ENCODE peak calls at places on chromosomes 13 and 19, in eight cellular contexts. O is HFF-Myc, W is ovary, K is HL-60, C is ascending aorta, T is gastrocnemius medialis, X is uterus, S is adrenal gland. R is an unnamed sample.

GRCh38 chr19:41785653-41786052 is 10.7 kb upstream of the CEACAM3 start:
- DNase-seq in T (no peak), K (peak; percentile 98), X (no peak), O (peak; percentile 36), C (no peak), S (peak; percentile 30), W (no peak), R (peak; percentile 37)

GRCh38 chr13:81493144-81493543 is 1152.2 kb upstream of the SPRY2 start:
- DNase-seq in X (no peak), S (no peak), K (no peak), O (no peak), T (no peak), W (no peak), C (no peak), R (no peak)

GRCh38 chr13:97809576-97809975 is 143.9 kb upstream of the IPO5 start:
- DNase-seq in C (no peak), W (no peak), X (no peak), T (no peak), O (no peak), S (no peak), K (no peak), R (no peak)

GRCh38 chr19:29622191-29623070 is 16.3 kb downstream of the POP4 start:
- DNase-seq in X (no peak), O (no peak), T (no peak), C (no peak), K (no peak), S (no peak), W (no peak), R (peak; percentile 44)

GRCh38 chr13:109904218-109904617 is 117.8 kb upstream of the IRS2 start:
- DNase-seq in W (no peak), T (no peak), C (no peak), O (no peak), K (peak; percentile 51), S (no peak), X (no peak), R (no peak)

GRCh38 chr13:106326751-106327150 is 208.7 kb downstream of the EFNB2 start:
- DNase-seq in K (no peak), O (no peak), C (no peak), T (no peak), W (no peak), S (no peak), X (no peak), R (no peak)

GRCh38 chr13:40666905-40667621 is 622 bp upstream of the FOXO1 start:
- DNase-seq in W (peak; percentile 77), T (peak; percentile 32), X (peak; percentile 61), K (peak; percentile 45), S (peak; percentile 50), C (peak; percentile 79), O (no peak), R (peak; percentile 41)

GRCh38 chr13:37409756-37410155 is 188.8 kb downstream of the POSTN start:
- DNase-seq in C (no peak), W (no peak), S (no peak), K (no peak), T (no peak), X (no peak), O (no peak), R (no peak)

GRCh38 chr13:80783926-80784325 is 443.0 kb upstream of the SPRY2 start:
- DNase-seq in W (no peak), X (no peak), S (no peak), T (no peak), K (no peak), O (no peak), C (no peak), R (no peak)

GRCh38 chr19:53365134-53365898 is at the start of gene ZNF525:
- DNase-seq in T (peak; percentile 57), C (peak; percentile 94), K (peak; percentile 91), X (peak; percentile 92), W (peak; percentile 96), O (peak; percentile 3), S (peak; percentile 93), R (peak; percentile 83)

GRCh38 chr19:47518139-47518538 is 3.3 kb upstream of the NAPA start:
- DNase-seq in X (no peak), K (no peak), C (no peak), W (no peak), T (no peak), O (no peak), S (no peak), R (no peak)

GRCh38 chr13:50085063-50085462 is 69.8 kb downstream of the KCNRG start:
- DNase-seq in O (no peak), S (no peak), X (no peak), T (no peak), K (no peak), C (no peak), W (no peak), R (no peak)
- H3K4me3 ChIP-seq in O (peak overlapping the region; percentile 74), S (no peak overlapping the region), X (no peak overlapping the region), T (no peak overlapping the region), K (no peak overlapping the region), C (peak overlapping the region; percentile 34), W (no peak overlapping the region), R (no peak overlapping the region)

GRCh38 chr13:50123862-50124535 is 108.8 kb downstream of the KCNRG start:
- DNase-seq in C (peak; percentile 98), S (peak; percentile 88), X (peak; percentile 85), K (peak; percentile 93), T (peak; percentile 90), O (peak; percentile 70), W (no peak), R (peak; percentile 85)

GRCh38 chr13:50122465-50122864 is 107.2 kb downstream of the KCNRG start:
- DNase-seq in O (no peak), X (no peak), C (no peak), K (peak; percentile 52), T (no peak), S (no peak), W (no peak), R (no peak)

GRCh38 chr13:50123515-50123861 is 108.2 kb downstream of the KCNRG start:
- DNase-seq in S (no peak), O (no peak), X (no peak), T (no peak), C (no peak), W (no peak), K (no peak), R (no peak)

GRCh38 chr13:50124536-50125305 is 109.5 kb downstream of the KCNRG start:
- DNase-seq in C (peak; percentile 78), T (peak; percentile 99), O (no peak), S (peak; percentile 99), K (peak; percentile 98), X (peak; percentile 98), W (peak; percentile 95), R (peak; percentile 98)

DNA sequence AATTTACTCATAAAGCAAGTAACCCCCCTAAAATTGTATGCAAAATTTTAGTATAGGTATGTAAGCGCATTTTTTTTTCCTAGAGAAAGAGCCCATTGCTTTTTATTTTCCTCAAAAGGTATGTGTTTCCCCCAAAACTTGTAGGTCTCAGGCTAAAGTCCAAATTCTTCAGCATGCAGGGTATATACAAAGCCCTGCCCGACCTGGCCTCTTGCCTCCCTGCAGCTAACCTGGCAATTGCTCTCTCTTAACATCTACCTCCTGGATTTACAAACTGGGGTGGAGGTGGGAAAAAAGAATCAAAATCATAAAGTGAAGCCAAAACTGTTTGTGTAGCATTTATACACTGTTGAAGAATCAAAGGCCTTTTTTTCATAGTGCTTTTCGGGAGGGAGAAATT is 107.8 kb downstream of the KCNRG start:
- DNase-seq in X (no peak), C (no peak), O (no peak), S (no peak), T (no peak), W (no peak), K (no peak), R (no peak)
- H3K4me3 ChIP-seq in X (no peak overlapping the region), C (peak overlapping the region; percentile 76), O (no peak overlapping the region), S (no peak overlapping the region), T (peak overlapping the region; percentile 84), W (no peak overlapping the region), K (peak overlapping the region; percentile 76), R (peak overlapping the region; percentile 91)

GRCh38 chr13:48412100-48412556 is 785 bp downstream of the LPAR6 start:
- DNase-seq in C (no peak), O (no peak), T (no peak), K (no peak), S (no peak), W (no peak), X (no peak), R (no peak)

GRCh38 chr13:48414501-48414900 is 1.6 kb upstream of the LPAR6 start:
- DNase-seq in W (no peak), C (no peak), O (no peak), T (no peak), K (no peak), X (no peak), S (no peak), R (no peak)

GRCh38 chr13:48412881-48413351 is at the start of gene LPAR6:
- DNase-seq in C (no peak), K (peak; percentile 31), W (no peak), X (peak; percentile 37), S (peak; percentile 40), T (no peak), O (peak; percentile 52), R (no peak)

GRCh38 chr13:48411281-48412099 is 1.4 kb downstream of the LPAR6 start:
- DNase-seq in X (no peak), W (no peak), C (no peak), O (no peak), T (no peak), K (no peak), S (no peak), R (no peak)

GRCh38 chr13:48410199-48410598 is 2.7 kb downstream of the LPAR6 start:
- DNase-seq in W (no peak), O (no peak), K (no peak), S (no peak), T (no peak), X (no peak), C (no peak), R (no peak)
- H3K4me3 ChIP-seq in W (peak overlapping the region; percentile 44), O (peak overlapping the region; percentile 70), K (no peak overlapping the region), S (no peak overlapping the region), T (peak overlapping the region; percentile 40), X (peak overlapping the region; percentile 49), C (peak overlapping the region; percentile 60), R (peak overlapping the region; percentile 40)

GRCh38 chr19:40682431-40682964 is 8.0 kb downstream of the NUMBL start:
- DNase-seq in X (no peak), O (no peak), T (no peak), C (no peak), W (no peak), K (no peak), S (no peak), R (no peak)
- H3K4me3 ChIP-seq in X (no peak overlapping the region), O (no peak overlapping the region), T (no peak overlapping the region), C (no peak overlapping the region), W (no peak overlapping the region), K (no peak overlapping the region), S (no peak overlapping the region), R (no peak overlapping the region)

GRCh38 chr19:5291588-5292193 is 48.9 kb downstream of the PTPRS start:
- DNase-seq in C (no peak), X (no peak), W (no peak), S (no peak), O (no peak), T (no peak), K (no peak), R (no peak)
- H3K4me3 ChIP-seq in C (peak overlapping the region; percentile 92), X (peak overlapping the region; percentile 95), W (peak overlapping the region; percentile 68), S (no peak overlapping the region), O (peak overlapping the region; percentile 64), T (peak overlapping the region; percentile 87), K (no peak overlapping the region), R (peak overlapping the region; percentile 86)

GRCh38 chr13:28493740-28494536 is 990 bp downstream of the FLT1 start:
- DNase-seq in K (no peak), O (no peak), T (no peak), W (no peak), C (no peak), S (no peak), X (no peak), R (no peak)
- H3K4me3 ChIP-seq in K (peak overlapping the region; percentile 46), O (peak overlapping the region; percentile 73), T (peak overlapping the region; percentile 64), W (peak overlapping the region; percentile 34), C (peak overlapping the region; percentile 68), S (no peak overlapping the region), X (peak overlapping the region; percentile 18), R (peak overlapping the region; percentile 90)